ENCODE peak calls at places on chromosomes 6 and 20, in ten cellular contexts. J is IMR-90; E is tibial artery; O is uterus; S is colonic mucosa; Q is CD8-positive, alpha-beta memory T cell; G is trophoblast cell; C is aorta; V is lung; F is heart left ventricle. D is an unnamed sample. For H3K36me3, the result is how much of the 10 kb centered on the place peaks cover.

GRCh38 chr6:21820442-21820841 is 226.9 kb downstream of the SOX4 start:
- DNase-seq in S (no peak), V (no peak), Q (no peak), C (no peak), O (no peak), F (no peak), G (no peak), E (no peak), J (no peak), D (no peak)

GRCh38 chr6:22010102-22010501 is 286.7 kb downstream of the PRL start:
- DNase-seq in F (no peak), J (no peak), E (no peak), Q (no peak), O (no peak), S (no peak), V (no peak), G (no peak), C (no peak), D (no peak)

GRCh38 chr20:18749528-18749927 is 64.1 kb upstream of the SCP2D1 start:
- DNase-seq in V (no peak), C (no peak), E (no peak), Q (no peak), S (no peak), J (no peak), G (no peak), F (no peak), O (no peak), D (no peak)

GRCh38 chr6:105364243-105364642 is 38.6 kb downstream of the PREP start:
- DNase-seq in V (no peak), S (no peak), Q (no peak), O (no peak), F (no peak), G (peak), J (no peak), E (no peak), C (no peak), D (no peak)

GRCh38 chr6:121614115-121614514 is 178.7 kb downstream of the GJA1 start:
- DNase-seq in G (peak), J (no peak), F (no peak), E (no peak), C (no peak), Q (no peak), V (no peak), O (no peak), S (no peak), D (no peak)

GRCh38 chr6:81750660-81751387 is 1.7 kb downstream of the TENT5A start:
- DNase-seq in V (no peak), J (peak), C (no peak), O (no peak), Q (no peak), E (no peak), S (no peak), G (peak), F (no peak), D (peak)

GRCh38 chr20:38119446-38119845 is 45.6 kb downstream of the TGM2 start:
- DNase-seq in V (peak), G (no peak), Q (no peak), E (no peak), S (no peak), F (no peak), C (no peak), O (peak), J (no peak), D (peak)

GRCh38 chr20:10090588-10091166 is 55.9 kb downstream of the ANKEF1 start:
- DNase-seq in F (peak), G (peak), C (no peak), V (peak), J (peak), E (no peak), O (peak), Q (no peak), S (peak), D (peak)

GRCh38 chr6:170453586-170454511 is 99.3 kb downstream of the PSMB1 start:
- DNase-seq in O (no peak), E (no peak), F (no peak), Q (no peak), V (no peak), C (no peak), S (no peak), J (no peak), G (no peak), D (no peak)

GRCh38 chr6:124658053-124658452 is 304.2 kb upstream of the RNF217 start:
- DNase-seq in C (no peak), V (no peak), J (no peak), F (no peak), G (no peak), E (no peak), O (no peak), S (no peak), Q (no peak), D (no peak)

GRCh38 chr6:138291036-138291848 is 73.0 kb upstream of the PBOV1 start:
- DNase-seq in C (no peak), J (no peak), S (no peak), G (no peak), V (no peak), O (no peak), Q (no peak), E (no peak), F (no peak), D (peak)

GRCh38 chr20:15380770-15381169 is 1043.4 kb upstream of the FLRT3 start:
- DNase-seq in Q (no peak), V (no peak), O (no peak), S (no peak), C (no peak), F (no peak), E (no peak), J (no peak), G (no peak), D (no peak)

GRCh38 chr6:54204921-54205511 is 93.8 kb downstream of the MLIP start:
- DNase-seq in G (peak), C (no peak), E (no peak), O (no peak), V (no peak), S (no peak), Q (no peak), F (peak), J (no peak), D (no peak)

GRCh38 chr6:125670586-125670985 is 78.8 kb upstream of the HEY2 start:
- DNase-seq in V (no peak), J (no peak), Q (no peak), F (peak), O (no peak), G (no peak), E (no peak), S (no peak), C (peak), D (peak)

GRCh38 chr6:44725070-44725469 is 337.6 kb downstream of the CDC5L start:
- DNase-seq in O (no peak), G (no peak), V (no peak), J (no peak), C (no peak), E (no peak), F (no peak), Q (no peak), S (no peak), D (peak)

GRCh38 chr20:20821496-20822260 is 109.2 kb upstream of the RALGAPA2 start:
- DNase-seq in S (no peak), J (no peak), C (no peak), G (peak), O (no peak), Q (no peak), F (no peak), E (no peak), V (no peak), D (no peak)

GRCh38 chr6:4401408-4402367 is 266.3 kb upstream of the ECI2 start:
- DNase-seq in J (peak), S (no peak), C (no peak), O (peak), V (no peak), F (peak), E (no peak), Q (no peak), G (no peak), D (peak)

GRCh38 chr20:46367234-46367633 is 39.2 kb downstream of the ELMO2 start:
- DNase-seq in E (no peak), Q (no peak), F (no peak), C (no peak), J (no peak), O (no peak), G (no peak), S (no peak), V (no peak), D (no peak)
- H3K36me3 ChIP-seq in E (half or more), Q (under half), F (under half), C (under half), J (half or more), O (under half), G (under half), S (under half), V (half or more), D (under half)

GRCh38 chr20:49288784-49289696 is 11.2 kb upstream of the ZNFX1 start:
- DNase-seq in C (no peak), E (no peak), S (peak), V (peak), Q (no peak), G (peak), J (no peak), O (no peak), F (no peak), D (no peak)

GRCh38 chr20:49286689-49287551 is 9.1 kb upstream of the ZNFX1 start:
- DNase-seq in S (peak), V (no peak), G (peak), E (no peak), O (no peak), J (peak), F (no peak), C (no peak), Q (no peak), D (peak)

GRCh38 chr20:49287555-49288249 is 9.8 kb upstream of the ZNFX1 start:
- DNase-seq in G (peak), F (no peak), S (no peak), V (no peak), E (no peak), J (peak), C (no peak), Q (no peak), O (no peak), D (peak)

GRCh38 chr20:49285813-49286494 is 8.1 kb upstream of the ZNFX1 start:
- DNase-seq in F (no peak), V (no peak), J (no peak), S (no peak), C (no peak), Q (no peak), O (no peak), G (no peak), E (no peak), D (no peak)

GRCh38 chr20:49288250-49288751 is 10.4 kb upstream of the ZNFX1 start:
- DNase-seq in J (no peak), Q (no peak), O (no peak), E (no peak), V (no peak), C (no peak), S (no peak), G (peak), F (no peak), D (no peak)
- H3K36me3 ChIP-seq in J (half or more), Q (half or more), O (under half), E (half or more), V (half or more), C (under half), S (under half), G (under half), F (half or more), D (half or more)

DNA sequence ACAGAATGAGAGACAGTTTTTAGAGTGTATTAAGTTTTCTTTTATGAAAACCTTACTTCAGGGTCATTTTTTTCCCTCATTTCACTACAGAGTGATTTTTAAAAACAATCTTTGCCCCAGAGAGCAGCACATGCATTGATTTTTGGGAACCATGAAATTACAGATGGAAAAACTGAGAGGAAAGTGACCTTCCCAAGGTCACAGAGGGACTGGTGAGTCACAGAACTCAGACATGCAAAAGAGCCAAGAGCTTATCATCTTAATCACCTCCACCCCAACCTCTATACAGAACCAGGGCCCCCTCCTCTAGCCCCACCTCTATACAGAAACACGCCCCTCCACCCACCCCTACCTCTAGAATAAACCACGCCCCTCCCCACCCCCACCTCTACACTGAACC is 10.7 kb downstream of the PXMP4 start:
- DNase-seq in J (no peak), C (no peak), O (no peak), E (no peak), V (no peak), G (no peak), S (no peak), Q (no peak), F (no peak), D (peak)
- H3K36me3 ChIP-seq in J (under half), C (under half), O (under half), E (under half), V (under half), G (under half), S (under half), Q (under half), F (under half), D (under half)

GRCh38 chr6:52532457-52532856 is 44.4 kb downstream of the TRAM2 start:
- DNase-seq in J (peak), G (no peak), F (no peak), C (no peak), Q (no peak), E (no peak), O (no peak), V (no peak), S (no peak), D (peak)
- H3K36me3 ChIP-seq in J (under half), G (under half), F (under half), C (under half), Q (under half), E (under half), O (under half), V (under half), S (under half), D (under half)

D was measured in GM23248.